ENCODE peak calls at places on chromosome 21, in nine cellular contexts. N is fibroblast of lung, K is uterus, Z is body of pancreas, H is upper lobe of left lung, S is cardiac muscle cell, P is thoracic aorta, F is upper lobe of right lung, E is esophagus squamous epithelium. Y is an unnamed sample. For H3K4me1, the result is how much of the 10 kb centered on the place peaks cover.

GRCh38 chr21:33403128-33403785 is at the start of gene IFNGR2:
- DNase-seq in P (no peak), K (peak), S (peak), Z (peak), E (no peak), F (peak), H (peak), N (no peak), Y (peak)

GRCh38 chr21:33339938-33340337 is 15.2 kb downstream of the IFNAR1 start:
- DNase-seq in K (no peak), P (no peak), Z (no peak), F (no peak), E (no peak), H (no peak), S (no peak), N (no peak), Y (no peak)

GRCh38 chr21:36005018-36005417 is 55.3 kb downstream of the SETD4 start:
- DNase-seq in S (no peak), E (no peak), N (no peak), F (no peak), P (no peak), Z (peak), K (peak), H (no peak), Y (no peak)

GRCh38 chr21:19256934-19257660 is 853.5 kb upstream of the TMPRSS15 start:
- DNase-seq in H (no peak), K (no peak), S (peak), F (no peak), P (no peak), N (no peak), Z (no peak), E (no peak), Y (no peak)

GRCh38 chr21:29721242-29721641 is 218.6 kb downstream of the GRIK1 start:
- DNase-seq in E (no peak), N (no peak), S (no peak), F (no peak), P (no peak), Z (no peak), H (no peak), K (no peak), Y (no peak)

GRCh38 chr21:41166947-41167346 is 1.0 kb upstream of the BACE2 start:
- DNase-seq in S (no peak), Z (peak), E (no peak), N (no peak), K (peak), H (no peak), F (no peak), P (no peak), Y (no peak)

GRCh38 chr21:29073222-29074006 is at the start of gene CCT8:
- DNase-seq in H (peak), K (peak), E (peak), P (peak), F (peak), N (peak), Z (peak), S (peak), Y (peak)

GRCh38 chr21:41025057-41025390 is 142.9 kb upstream of the BACE2 start:
- DNase-seq in Z (no peak), N (no peak), H (no peak), E (no peak), K (no peak), S (no peak), F (no peak), P (no peak), Y (no peak)

GRCh38 chr21:31347435-31348032 is 3.5 kb upstream of the TIAM1 start:
- DNase-seq in H (no peak), K (no peak), S (peak), N (no peak), E (no peak), F (no peak), P (no peak), Z (no peak), Y (peak)

GRCh38 chr21:31905444-31906400 is 32.9 kb downstream of the HUNK start:
- DNase-seq in F (no peak), P (no peak), K (no peak), N (peak), Z (no peak), E (no peak), H (no peak), S (no peak), Y (no peak)

GRCh38 chr21:39149882-39150281 is 33.4 kb downstream of the PSMG1 start:
- DNase-seq in H (no peak), N (no peak), Z (no peak), E (no peak), F (no peak), P (no peak), K (no peak), S (no peak), Y (no peak)

GRCh38 chr21:26501622-26502021 is 71.5 kb downstream of the CYYR1 start:
- DNase-seq in P (no peak), N (no peak), K (no peak), E (no peak), S (no peak), Z (no peak), F (no peak), H (no peak), Y (no peak)

GRCh38 chr21:16084776-16085364 is 355.1 kb downstream of the USP25 start:
- DNase-seq in S (no peak), Z (peak), F (no peak), P (peak), H (no peak), K (peak), E (no peak), N (peak), Y (no peak)

GRCh38 chr21:41024341-41025056 is 143.5 kb upstream of the BACE2 start:
- DNase-seq in N (no peak), Z (peak), H (no peak), E (no peak), K (no peak), F (no peak), S (no peak), P (no peak), Y (no peak)

GRCh38 chr21:28900481-28900880 is 92.2 kb downstream of the LTN1 start:
- DNase-seq in E (no peak), S (no peak), F (no peak), N (no peak), K (no peak), H (no peak), P (no peak), Z (no peak), Y (no peak)

GRCh38 chr21:40254540-40255455 is 387.6 kb downstream of the PCP4 start:
- DNase-seq in K (no peak), P (no peak), N (peak), F (no peak), E (no peak), S (no peak), Z (no peak), H (no peak), Y (no peak)

GRCh38 chr21:39313042-39313456 is 383 bp downstream of the BRWD1 start:
- DNase-seq in H (peak), K (peak), S (peak), E (no peak), N (peak), Z (peak), F (no peak), P (no peak), Y (peak)

GRCh38 chr21:26550357-26550756 is 22.7 kb downstream of the CYYR1 start:
- DNase-seq in F (no peak), S (no peak), P (no peak), E (no peak), Z (no peak), N (no peak), H (no peak), K (no peak), Y (no peak)

GRCh38 chr21:36194024-36194423 is 37.4 kb downstream of the DOP1B start:
- DNase-seq in Z (no peak), S (peak), P (no peak), H (no peak), E (no peak), N (no peak), F (no peak), K (no peak), Y (no peak)

GRCh38 chr21:40615503-40616376 is 231.2 kb downstream of the DSCAM start:
- DNase-seq in N (peak), F (no peak), Z (no peak), H (no peak), K (no peak), E (no peak), S (peak), P (no peak), Y (no peak)

GRCh38 chr21:31752352-31752751 is 20.4 kb upstream of the SCAF4 start:
- DNase-seq in F (no peak), Z (no peak), N (peak), S (no peak), K (no peak), P (no peak), H (no peak), E (no peak), Y (no peak)

GRCh38 chr21:32403201-32403701 is 9.3 kb upstream of the EVA1C start:
- DNase-seq in P (no peak), F (no peak), E (no peak), K (peak), N (peak), H (no peak), Z (peak), S (peak), Y (peak)

GRCh38 chr21:14900058-14900457 is 164.7 kb downstream of the NRIP1 start:
- DNase-seq in H (no peak), E (no peak), P (no peak), Z (no peak), K (no peak), N (peak), F (no peak), S (no peak), Y (no peak)

GRCh38 chr21:32941263-32941662 is 84.5 kb upstream of the OLIG2 start:
- DNase-seq in P (no peak), F (no peak), S (no peak), Z (no peak), N (no peak), K (no peak), E (no peak), H (no peak), Y (no peak)

GRCh38 chr21:32193066-32193465 is 85.8 kb downstream of the MIS18A start:
- DNase-seq in H (no peak), E (no peak), Z (no peak), S (no peak), P (no peak), N (no peak), F (no peak), K (no peak), Y (no peak)

DNA sequence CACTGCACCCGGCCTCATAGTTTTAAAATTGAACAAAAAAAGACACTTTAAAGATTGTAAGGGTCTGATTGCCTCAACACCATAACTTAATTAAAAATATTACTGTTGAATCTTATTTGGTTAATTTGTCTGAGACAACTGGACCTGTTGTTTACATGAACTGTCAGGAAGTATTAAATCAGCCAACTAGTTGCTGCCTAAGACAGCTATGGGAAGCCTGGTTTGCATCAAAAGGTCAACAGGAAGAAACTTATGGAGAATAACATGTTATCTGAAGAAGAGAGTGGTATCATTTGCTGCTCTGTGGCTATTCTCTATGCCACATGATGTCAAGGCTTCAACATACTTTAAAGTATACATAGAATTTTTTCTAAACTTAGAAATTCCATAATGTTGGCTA is 853.5 kb upstream of the ADAMTS5 start:
- DNase-seq in H (no peak), P (no peak), F (no peak), E (no peak), K (no peak), S (no peak), N (no peak), Z (no peak), Y (no peak)
- TF ChIP-seq CTCF in H (no peak), P (no peak), F (no peak), E (no peak), K (no peak), S (no peak), N (no peak), Z (no peak), Y (no peak)

GRCh38 chr21:42237577-42237976 is 18.6 kb downstream of the ABCG1 start:
- DNase-seq in S (no peak), F (no peak), K (no peak), N (no peak), H (no peak), Z (no peak), P (no peak), E (no peak), Y (no peak)
- H3K4me1 ChIP-seq in S (under half), F (half or more), K (under half), N (under half), H (half or more), Z (under half), P (under half), E (half or more), Y (under half)

GRCh38 chr21:45073301-45074047 is 906 bp upstream of the ADARB1 start:
- DNase-seq in Z (peak), K (no peak), F (peak), P (no peak), H (no peak), E (no peak), S (peak), N (no peak), Y (peak)

GRCh38 chr21:45075606-45076244 is 1.3 kb downstream of the ADARB1 start:
- DNase-seq in S (no peak), P (no peak), H (no peak), F (no peak), N (peak), E (no peak), K (no peak), Z (no peak), Y (no peak)

GRCh38 chr21:45072963-45073300 is 1.4 kb upstream of the ADARB1 start:
- DNase-seq in N (no peak), E (no peak), Z (no peak), P (no peak), K (no peak), H (peak), S (no peak), F (no peak), Y (no peak)

GRCh38 chr21:45074818-45075605 is 632 bp downstream of the ADARB1 start:
- DNase-seq in E (no peak), P (no peak), K (no peak), S (peak), F (peak), N (peak), H (peak), Z (peak), Y (no peak)

DNA sequence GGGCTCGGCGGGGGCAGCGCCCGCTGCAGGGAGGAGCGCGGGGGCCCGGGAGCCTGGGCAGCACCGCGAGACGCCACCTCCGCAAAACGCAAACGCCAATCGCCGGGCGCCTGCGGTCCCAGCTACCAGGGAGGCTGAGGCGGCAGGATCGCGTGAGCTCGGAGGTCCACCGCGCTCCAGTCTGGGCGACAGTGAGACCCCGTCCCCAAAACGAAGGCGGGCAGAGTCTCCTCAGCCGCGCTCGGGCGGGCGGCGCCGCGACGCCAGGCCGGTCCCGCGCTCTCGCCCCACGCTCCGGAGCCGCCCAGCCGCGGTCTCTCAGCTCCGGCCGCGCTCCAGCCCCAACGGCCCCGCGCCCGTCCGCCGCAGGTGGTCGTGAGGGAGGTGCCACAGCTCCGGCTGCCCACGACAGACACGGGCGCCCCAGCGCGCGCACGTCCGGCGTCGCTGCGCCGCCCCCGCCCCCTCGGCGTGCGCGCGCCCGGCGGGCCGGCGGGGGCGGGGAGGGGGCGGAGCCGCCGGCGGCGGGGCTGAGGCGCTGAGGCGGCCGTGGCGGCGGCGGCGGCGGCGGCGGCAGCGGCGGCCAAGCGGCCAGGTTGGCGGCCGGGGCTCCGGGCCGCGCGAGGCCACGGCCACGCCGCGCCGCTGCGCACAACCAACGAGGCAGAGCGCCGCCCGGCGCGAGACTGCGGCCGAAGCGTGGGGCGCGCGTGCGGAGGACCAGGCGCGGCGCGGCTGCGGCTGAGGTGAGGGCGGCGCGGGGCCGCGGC is at the start of gene ADARB1:
- DNase-seq in P (no peak), F (peak), N (peak), Z (peak), E (no peak), S (peak), K (peak), H (peak), Y (peak)
- TF ChIP-seq CTCF in P (no peak), F (no peak), N (no peak), Z (no peak), E (no peak), S (no peak), K (no peak), H (no peak), Y (no peak)

GRCh38 chr21:45465105-45465504 is 60.1 kb downstream of the COL18A1 start:
- DNase-seq in P (no peak), F (peak), S (no peak), K (no peak), H (peak), Z (no peak), N (no peak), E (no peak), Y (peak)

GRCh38 chr21:45464309-45464708 is 59.3 kb downstream of the COL18A1 start:
- DNase-seq in P (no peak), Z (no peak), N (no peak), E (no peak), S (no peak), F (peak), H (no peak), K (no peak), Y (no peak)

GRCh38 chr21:45461806-45462341 is 56.9 kb downstream of the COL18A1 start:
- DNase-seq in N (no peak), P (no peak), H (no peak), E (no peak), Z (no peak), F (no peak), S (no peak), K (no peak), Y (no peak)

GRCh38 chr21:45465611-45466329 is 60.8 kb downstream of the COL18A1 start:
- DNase-seq in P (no peak), Z (no peak), K (no peak), N (no peak), E (no peak), S (no peak), F (peak), H (peak), Y (peak)

GRCh38 chr21:45463871-45464270 is 58.9 kb downstream of the COL18A1 start:
- DNase-seq in N (no peak), H (no peak), F (peak), P (no peak), E (no peak), Z (no peak), S (no peak), K (no peak), Y (no peak)
- H3K4me1 ChIP-seq in N (under half), H (under half), F (under half), P (under half), E (under half), Z (under half), S (under half), K (under half), Y (under half)

DNA sequence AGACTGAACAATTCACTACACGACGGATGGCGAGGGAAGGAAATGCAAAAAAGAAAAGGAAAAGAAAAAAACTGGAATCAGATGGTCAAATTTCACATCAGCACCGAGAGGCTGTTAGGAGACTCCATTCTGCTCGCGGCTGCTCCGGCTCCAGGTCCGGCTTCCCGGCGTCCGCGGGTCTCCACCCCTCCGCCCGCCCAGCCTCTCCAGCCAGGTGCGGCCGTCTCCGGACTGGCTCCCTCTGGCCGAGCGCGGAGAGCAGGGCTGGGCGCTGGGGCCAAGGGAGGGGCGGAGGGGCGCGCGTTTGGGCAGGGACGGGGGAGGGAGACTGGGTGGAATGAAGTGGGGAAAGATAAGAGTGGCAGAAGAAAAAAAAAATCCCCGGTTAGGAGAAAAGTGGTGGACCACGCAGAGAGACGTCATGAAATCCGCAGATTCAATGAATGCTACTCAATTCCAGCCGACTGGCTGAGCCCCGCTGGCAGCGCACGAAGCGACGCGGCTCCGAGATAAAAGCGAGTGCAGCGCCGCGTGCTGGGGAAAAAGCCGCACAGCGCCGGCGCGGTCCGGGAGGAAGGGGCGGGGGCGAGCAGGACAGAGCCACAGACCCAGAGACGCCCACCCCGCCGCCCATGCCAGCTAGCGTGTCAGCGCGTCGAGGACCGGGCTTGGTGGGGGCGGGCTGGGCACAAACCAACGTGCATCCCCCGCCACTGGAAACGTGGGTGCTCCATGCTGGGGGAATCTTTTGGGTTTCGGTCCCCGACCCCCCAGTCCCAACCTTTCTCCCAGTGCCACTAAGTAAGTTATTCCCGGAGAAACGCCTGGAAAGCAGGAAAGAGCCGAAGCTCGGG is at the start of gene KCNJ6:
- DNase-seq in Z (peak), E (no peak), P (no peak), S (peak), H (peak), N (peak), F (peak), K (no peak), Y (no peak)
- TF ChIP-seq CTCF in Z (peak), E (peak), P (peak), S (peak), H (peak), N (peak), F (peak), K (no peak), Y (no peak)

GRCh38 chr21:17602874-17603273 is 9.8 kb downstream of the BTG3 start:
- DNase-seq in Z (no peak), K (no peak), N (peak), H (no peak), S (no peak), P (no peak), E (no peak), F (no peak), Y (no peak)
- H3K4me1 ChIP-seq in Z (under half), K (under half), N (under half), H (under half), S (under half), P (under half), E (under half), F (under half), Y (under half)

DNA sequence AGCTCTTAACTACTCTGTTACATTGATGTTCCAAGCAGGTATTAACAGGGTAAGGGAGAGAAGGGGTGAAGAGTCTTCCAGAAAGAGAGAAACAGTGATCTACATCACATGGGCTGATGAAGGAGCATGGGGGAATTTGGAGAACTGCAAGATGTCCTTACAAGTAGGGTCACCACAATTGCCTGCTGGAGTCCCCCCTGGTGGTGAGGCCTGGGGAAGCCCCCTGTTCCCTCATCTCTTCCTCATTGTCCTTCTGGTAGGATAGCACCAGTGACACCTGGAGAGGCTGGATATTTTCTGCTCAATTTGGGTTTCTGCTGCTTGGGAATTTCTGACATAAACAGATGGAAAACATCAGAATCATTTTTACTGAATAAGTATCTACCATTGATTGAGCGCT is 126.6 kb downstream of the RUNX1 start:
- DNase-seq in K (no peak), S (no peak), E (no peak), F (no peak), N (no peak), Z (no peak), H (no peak), P (no peak), Y (no peak)
- TF ChIP-seq CTCF in K (no peak), S (peak), E (no peak), F (no peak), N (no peak), Z (no peak), H (no peak), P (no peak), Y (no peak)

GRCh38 chr21:43693981-43694380 is 24.9 kb upstream of the PDXK start:
- DNase-seq in F (peak), N (no peak), H (no peak), K (no peak), S (no peak), E (no peak), Z (no peak), P (no peak), Y (no peak)
- H3K4me1 ChIP-seq in F (under half), N (under half), H (under half), K (under half), S (under half), E (under half), Z (under half), P (under half), Y (under half)